ENCODE peak calls at places on chromosomes 12 and 14, in four cellular contexts. Y is GM10248, W is astrocyte of the cerebellum, F is endothelial cell. K is an unnamed sample.

GRCh38 chr12:102567031-102567985 is 86.9 kb upstream of the IGF1 start:
- DNase-seq in Y (no peak), W (peak), F (no peak), K (no peak)

GRCh38 chr14:68291820-68292219 is 472.2 kb downstream of the RAD51B start:
- DNase-seq in Y (no peak), W (no peak), F (no peak), K (no peak)

GRCh38 chr12:34286483-34286882 is 264.2 kb downstream of the ALG10 start:
- DNase-seq in Y (no peak), W (no peak), F (no peak), K (no peak)

GRCh38 chr14:30888480-30889243 is 14.3 kb downstream of the COCH start:
- DNase-seq in Y (no peak), W (no peak), F (no peak), K (no peak)

GRCh38 chr12:121932914-121933521 is 14.6 kb downstream of the CFAP251 start:
- DNase-seq in Y (no peak), W (no peak), F (no peak), K (no peak)

GRCh38 chr12:69570000-69570516 is 15.2 kb upstream of the CCT2 start:
- DNase-seq in Y (no peak), W (peak), F (no peak), K (no peak)

GRCh38 chr12:20132818-20133217 is 235.5 kb upstream of the PDE3A start:
- DNase-seq in Y (no peak), W (no peak), F (no peak), K (no peak)

GRCh38 chr12:42039146-42039545 is 105.5 kb downstream of the GXYLT1 start:
- DNase-seq in Y (no peak), W (peak), F (no peak), K (no peak)

GRCh38 chr12:118840399-118840798 is 140.9 kb upstream of the SRRM4 start:
- DNase-seq in Y (no peak), W (no peak), F (no peak), K (no peak)

GRCh38 chr14:35525695-35526094 is 8.3 kb upstream of the INSM2 start:
- DNase-seq in Y (no peak), W (no peak), F (no peak), K (no peak)

GRCh38 chr14:46574236-46574970 is 77.2 kb downstream of the RPL10L start:
- DNase-seq in Y (no peak), W (no peak), F (no peak), K (no peak)

GRCh38 chr14:39431416-39432178 is 636 bp downstream of the FBXO33 start:
- DNase-seq in Y (peak), W (no peak), F (peak), K (peak)

GRCh38 chr12:132162508-132163031 is 18.3 kb downstream of the NOC4L start:
- DNase-seq in Y (no peak), W (peak), F (no peak), K (peak)

GRCh38 chr12:39372929-39373328 is 70.0 kb downstream of the KIF21A start:
- DNase-seq in Y (no peak), W (no peak), F (no peak), K (no peak)

GRCh38 chr14:25134184-25134583 is 84.2 kb upstream of the STXBP6 start:
- DNase-seq in Y (no peak), W (no peak), F (no peak), K (no peak)

GRCh38 chr14:72000907-72001306 is 68.7 kb downstream of the RGS6 start:
- DNase-seq in Y (peak), W (no peak), F (no peak), K (peak)

GRCh38 chr12:102958073-102958829 is 777 bp downstream of the ASCL1 start:
- DNase-seq in Y (peak), W (peak), F (peak), K (no peak)

GRCh38 chr14:80901260-80901659 is 40.3 kb downstream of the CEP128 start:
- DNase-seq in Y (no peak), W (no peak), F (no peak), K (no peak)

GRCh38 chr12:123601602-123602489 is at the start of gene DDX55:
- DNase-seq in Y (peak), W (peak), F (peak), K (peak)
- TF ChIP-seq CTCF in Y (peak), W (peak), F (no peak), K (peak)

GRCh38 chr12:73935817-73936216 is 601.8 kb upstream of the ATXN7L3B start:
- DNase-seq in Y (no peak), W (no peak), F (no peak), K (no peak)
- TF ChIP-seq CTCF in Y (no peak), W (no peak), F (no peak), K (no peak)

DNA sequence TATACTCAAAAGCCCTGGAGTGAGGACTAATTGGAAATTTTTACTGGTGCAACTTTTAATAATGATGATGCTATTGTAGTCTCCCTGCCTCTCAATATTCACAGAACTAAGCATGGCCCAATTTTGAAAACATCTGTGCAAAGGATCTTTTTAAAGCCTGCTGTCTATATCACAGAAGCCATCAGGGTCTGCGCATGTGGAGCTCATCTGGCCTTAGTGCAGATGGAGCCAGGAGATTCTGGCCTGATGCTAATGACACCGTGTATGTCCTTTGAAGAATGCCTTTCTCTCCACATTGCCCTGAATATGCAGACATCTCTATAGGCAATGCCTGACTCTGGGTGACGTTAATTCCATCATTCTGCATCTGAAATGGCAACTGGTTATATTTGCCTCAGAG is 1205.9 kb downstream of the AACS start:
- DNase-seq in Y (no peak), W (no peak), F (no peak), K (no peak)
- TF ChIP-seq CTCF in Y (no peak), W (no peak), F (no peak), K (no peak)

DNA sequence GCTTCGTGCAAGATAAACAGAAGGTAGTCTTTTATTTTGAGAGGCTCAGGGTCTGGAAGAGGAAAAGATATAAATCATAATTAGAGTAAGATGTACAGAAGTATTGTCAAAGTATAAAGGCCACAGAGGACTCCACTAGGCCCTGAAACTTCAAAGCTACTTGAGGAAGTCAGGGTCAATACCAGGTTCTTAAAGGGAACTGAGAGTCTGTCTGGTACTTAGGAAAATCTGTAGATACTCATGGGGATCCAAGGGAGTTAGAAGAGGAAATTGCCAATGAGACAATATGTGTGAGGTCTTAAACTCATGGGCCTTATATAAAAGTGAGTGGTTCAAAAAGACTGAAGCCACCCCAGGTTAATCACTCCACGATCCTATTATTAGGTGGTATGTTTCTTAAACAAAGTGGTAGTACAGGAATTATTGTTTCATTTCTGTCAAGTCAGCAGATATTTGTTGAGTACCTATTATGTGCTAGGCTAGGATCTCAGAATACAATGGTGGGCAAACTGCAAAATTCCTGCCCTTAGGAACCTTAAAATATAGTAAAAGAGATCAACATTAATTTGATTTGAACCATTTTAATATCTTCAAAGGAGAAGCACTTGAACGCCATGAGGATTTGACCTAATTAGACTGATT is 314.6 kb downstream of the ADAMTS20 start:
- DNase-seq in Y (no peak), W (no peak), F (no peak), K (no peak)
- TF ChIP-seq CTCF in Y (no peak), W (no peak), F (no peak), K (no peak)

GRCh38 chr14:91313852-91314251 is 69.3 kb upstream of the GPR68 start:
- DNase-seq in Y (no peak), W (no peak), F (no peak), K (no peak)

GRCh38 chr14:91316761-91317160 is 72.3 kb upstream of the GPR68 start:
- DNase-seq in Y (no peak), W (no peak), F (no peak), K (no peak)

GRCh38 chr14:91313154-91313850 is 68.8 kb upstream of the GPR68 start:
- DNase-seq in Y (no peak), W (no peak), F (no peak), K (no peak)

GRCh38 chr14:91317381-91318313 is 73.1 kb upstream of the GPR68 start:
- DNase-seq in Y (peak), W (no peak), F (no peak), K (peak)

DNA sequence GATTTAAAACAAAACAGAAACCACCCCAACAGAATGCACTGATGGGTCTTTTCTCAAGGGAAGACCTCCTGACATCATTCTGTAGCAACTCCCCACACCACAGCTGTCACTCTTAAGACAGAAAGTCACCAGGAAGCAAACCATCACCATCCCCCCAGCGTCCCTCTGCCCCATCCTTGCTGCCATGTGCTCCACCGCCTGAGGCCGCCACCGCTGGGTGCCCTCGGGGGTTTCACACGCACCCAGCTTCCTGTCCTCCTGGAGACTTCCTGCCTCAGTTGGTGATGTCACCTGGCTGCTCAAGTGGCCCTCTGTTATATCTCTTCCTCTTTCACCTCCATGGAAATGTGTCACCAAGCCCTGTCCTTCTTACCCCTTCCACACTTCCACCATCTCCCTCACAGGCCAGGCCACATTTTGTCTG is 71.4 kb upstream of the GPR68 start:
- DNase-seq in Y (peak), W (no peak), F (no peak), K (no peak)
- TF ChIP-seq CTCF in Y (peak), W (no peak), F (no peak), K (no peak)

GRCh38 chr14:106286697-106287290 is 760.4 kb downstream of the TMEM121 start:
- DNase-seq in Y (peak), W (no peak), F (no peak), K (no peak)
- TF ChIP-seq CTCF in Y (peak), W (no peak), F (no peak), K (no peak)

GRCh38 chr12:49556391-49557186 is 11.4 kb downstream of the MCRS1 start:
- DNase-seq in Y (no peak), W (no peak), F (no peak), K (no peak)

GRCh38 chr12:49557187-49557916 is 10.6 kb downstream of the MCRS1 start:
- DNase-seq in Y (no peak), W (no peak), F (no peak), K (no peak)

GRCh38 chr12:49558526-49558925 is 9.4 kb downstream of the MCRS1 start:
- DNase-seq in Y (no peak), W (no peak), F (no peak), K (no peak)

GRCh38 chr12:49559011-49559675 is 8.8 kb downstream of the MCRS1 start:
- DNase-seq in Y (no peak), W (no peak), F (no peak), K (no peak)

DNA sequence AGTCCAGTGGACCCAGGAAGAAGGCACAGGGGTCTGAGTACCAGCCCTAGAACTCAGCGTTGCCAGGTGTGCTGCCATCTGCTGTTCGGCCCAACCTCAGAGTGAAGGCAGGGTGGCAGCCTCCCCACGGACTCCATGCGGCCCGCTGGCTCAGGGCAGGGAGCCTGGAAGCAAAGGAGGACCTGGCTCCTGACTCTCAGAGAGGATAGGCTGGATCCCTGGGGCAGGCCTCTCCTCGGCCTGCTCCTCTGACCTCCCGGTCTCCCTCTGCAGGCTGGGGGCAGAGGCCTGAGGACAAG is 10.1 kb downstream of the MCRS1 start:
- DNase-seq in Y (no peak), W (no peak), F (no peak), K (no peak)
- TF ChIP-seq CTCF in Y (peak), W (no peak), F (no peak), K (no peak)

GRCh38 chr12:100741084-100741711 is 53.4 kb upstream of the ANO4 start:
- DNase-seq in Y (peak), W (peak), F (no peak), K (peak)
- TF ChIP-seq CTCF in Y (peak), W (peak), F (peak), K (peak)

DNA sequence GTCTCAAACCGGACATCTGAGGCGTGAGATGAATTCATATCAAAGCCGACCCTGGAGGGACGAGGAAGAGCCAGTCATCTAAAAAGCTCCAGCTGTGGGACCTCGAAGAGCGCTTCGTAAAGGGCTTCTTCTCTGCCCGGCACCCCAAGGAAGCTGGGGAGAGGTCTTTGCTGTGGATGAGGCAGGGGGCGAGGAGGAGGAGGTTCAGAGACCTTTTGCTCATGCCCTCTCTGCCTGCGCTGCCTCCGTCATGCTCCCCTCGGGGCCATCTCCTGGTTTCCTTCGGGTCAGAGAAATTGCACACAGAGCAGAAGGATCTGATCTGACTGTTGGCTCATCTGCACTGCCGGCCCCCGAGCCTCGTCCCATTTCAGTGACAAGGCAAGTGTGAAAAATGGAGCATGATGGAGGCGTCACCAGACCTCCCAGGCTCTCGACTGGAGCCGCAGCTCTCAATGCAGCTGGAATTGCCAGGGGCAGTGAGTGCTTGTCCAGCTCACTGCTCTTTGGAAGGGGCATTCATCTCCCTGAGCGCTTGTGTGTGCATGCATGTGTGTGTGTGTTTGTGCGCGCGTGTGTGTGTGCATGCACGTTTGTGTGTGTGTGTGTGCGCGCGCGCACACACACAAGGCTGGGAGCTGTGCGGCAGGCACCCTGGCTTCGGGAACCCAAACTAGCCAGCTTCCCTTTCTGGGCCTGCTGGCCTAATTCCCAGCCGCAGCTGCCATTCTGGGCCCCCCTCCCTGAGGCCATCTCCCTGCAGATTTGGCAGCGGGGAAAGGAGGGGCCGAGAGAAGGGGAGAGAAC is 9.2 kb downstream of the CABP1 start:
- DNase-seq in Y (no peak), W (no peak), F (no peak), K (no peak)
- TF ChIP-seq CTCF in Y (no peak), W (no peak), F (peak), K (peak)

GRCh38 chr12:120317258-120318105 is 10.1 kb downstream of the PLA2G1B start:
- DNase-seq in Y (peak), W (peak), F (peak), K (peak)

GRCh38 chr12:120316798-120317257 is 10.8 kb downstream of the PLA2G1B start:
- DNase-seq in Y (no peak), W (no peak), F (no peak), K (no peak)

GRCh38 chr12:120314220-120314619 is 12.1 kb downstream of the SIRT4 start:
- DNase-seq in Y (no peak), W (no peak), F (peak), K (no peak)
- TF ChIP-seq CTCF in Y (no peak), W (no peak), F (peak), K (no peak)

K was measured in tibial nerve.